ENCODE peak calls at places on chromosomes 4 and X, in six cellular contexts. O is activated T-cell treated with anti-CD3 and anti-CD28 coated beads, Interleukin-2, amount 50 U/mL, for 24 hours; V is iris pigment epithelial cell; M is stomach; Q is SHP77; A is HFF-Myc. N is an unnamed sample.

GRCh38 chr4:139599594-139600374 is 43.8 kb upstream of the SETD7 start:
- DNase-seq in M (no peak), Q (peak), O (no peak), A (no peak), V (peak), N (no peak)

GRCh38 chr4:2570551-2571222 is 34.2 kb downstream of the FAM193A start:
- DNase-seq in A (no peak), V (no peak), M (no peak), Q (no peak), O (peak), N (no peak)

GRCh38 chr4:124903995-124904722 is 191.6 kb upstream of the ANKRD50 start:
- DNase-seq in O (no peak), Q (peak), V (peak), M (peak), A (peak), N (no peak)

GRCh38 chr4:158459085-158459820 is 62.4 kb upstream of the RXFP1 start:
- DNase-seq in A (no peak), V (no peak), Q (no peak), M (no peak), O (no peak), N (no peak)

GRCh38 chr4:139828966-139829662 is 163.5 kb downstream of the MGST2 start:
- DNase-seq in A (no peak), M (no peak), V (no peak), Q (no peak), O (no peak), N (no peak)

GRCh38 chr4:180060159-180060889 is 2182.9 kb upstream of the TENM3 start:
- DNase-seq in O (no peak), Q (no peak), A (no peak), M (no peak), V (peak), N (peak)

GRCh38 chr4:6492027-6492590 is 19.7 kb upstream of the PPP2R2C start:
- DNase-seq in A (no peak), V (no peak), O (no peak), M (no peak), Q (no peak), N (no peak)

GRCh38 chrX:152819732-152820131 is 10.8 kb downstream of the CETN2 start:
- DNase-seq in V (peak), Q (no peak), A (no peak), M (no peak), O (no peak), N (no peak)

GRCh38 chr4:164345756-164346155 is 408.2 kb upstream of the SMIM31 start:
- DNase-seq in A (no peak), M (no peak), Q (no peak), V (peak), O (no peak), N (no peak)